ENCODE peak calls at places on chromosomes 16 and 17, in four cellular contexts. V, P, F and W are unnamed samples.

GRCh38 chr16:66416136-66416535 is 11.0 kb upstream of the BEAN1 start:
- DNase-seq in P (no peak), V (no peak), F (no peak), W (no peak)

GRCh38 chr17:50806141-50806643 is 29.2 kb upstream of the WFIKKN2 start:
- DNase-seq in P (no peak), V (no peak), F (no peak), W (no peak)

GRCh38 chr17:55453836-55454557 is 32.4 kb upstream of the MMD start:
- DNase-seq in P (no peak), F (no peak), V (no peak), W (no peak)

GRCh38 chr17:36544320-36545092 is at the start of gene GGNBP2:
- DNase-seq in V (peak; percentile 94), F (peak; percentile 84), P (peak; percentile 87), W (peak; percentile 72)

GRCh38 chr16:85173077-85173980 is 61.1 kb upstream of the CIBAR2 start:
- DNase-seq in F (no peak), P (no peak), V (no peak), W (no peak)

GRCh38 chr16:86575754-86576557 is 2.4 kb upstream of the FOXL1 start:
- DNase-seq in F (no peak), P (no peak), V (no peak), W (no peak)

GRCh38 chr16:75267631-75268264 is 16.3 kb upstream of the BCAR1 start:
- DNase-seq in P (no peak), F (no peak), V (peak; percentile 85), W (peak; percentile 87)

GRCh38 chr17:4587195-4587594 is 2.9 kb downstream of the SMTNL2 start:
- DNase-seq in V (no peak), P (no peak), F (no peak), W (no peak)

GRCh38 chr16:73215482-73216377 is 167.8 kb upstream of the ZFHX3 start:
- DNase-seq in F (no peak), V (no peak), P (no peak), W (no peak)

GRCh38 chr16:3934491-3935185 is 54.1 kb upstream of the CREBBP start:
- DNase-seq in P (no peak), V (peak; percentile 39), F (no peak), W (no peak)

GRCh38 chr16:66549284-66550131 is at the start of gene TK2:
- DNase-seq in P (peak; percentile 13), V (peak; percentile 50), F (peak; percentile 20), W (no peak)

GRCh38 chr16:55189179-55189578 is 134.8 kb upstream of the IRX6 start:
- DNase-seq in P (no peak), V (no peak), F (no peak), W (no peak)

GRCh38 chr17:38671939-38672720 is 2.6 kb downstream of the EPOP start:
- DNase-seq in P (no peak), V (no peak), F (no peak), W (no peak)

GRCh38 chr16:35409503-35409902 is 1950.1 kb downstream of the TP53TG3F start:
- DNase-seq in F (no peak), V (no peak), P (no peak), W (no peak)

GRCh38 chr17:78723001-78723796 is 58.9 kb downstream of the CYTH1 start:
- DNase-seq in V (peak; percentile 81), F (no peak), P (no peak), W (no peak)

GRCh38 chr17:69523252-69523861 is 108.9 kb downstream of the MAP2K6 start:
- DNase-seq in V (peak; percentile 14), P (no peak), F (no peak), W (no peak)

GRCh38 chr17:47847341-47848197 is 3.4 kb downstream of the SP6 start:
- DNase-seq in V (no peak), F (no peak), P (no peak), W (no peak)

GRCh38 chr16:21554795-21555585 is 44.4 kb upstream of the METTL9 start:
- DNase-seq in P (peak; percentile 78), V (peak; percentile 87), F (peak; percentile 94), W (peak; percentile 73)

GRCh38 chr17:63420868-63421680 is 25.0 kb downstream of the CYB561 start:
- DNase-seq in F (no peak), P (no peak), V (no peak), W (no peak)